ENCODE peak calls at places on chromosome 17, in eight cellular contexts. M is mucosa of descending colon; R is GM23248; N is BE2C; L is GM23338; U is DND-41; F is breast epithelium; D is effector memory CD4-positive, alpha-beta T cell. B is an unnamed sample.

GRCh38 chr17:78341559-78342437 is 18.1 kb downstream of the SOCS3 start:
- DNase-seq in L (peak; percentile 88), F (peak; percentile 67), R (peak; percentile 93), M (peak; percentile 78), D (no peak), U (no peak), N (peak; percentile 62), B (no peak)

GRCh38 chr17:73431401-73432205 is 119.8 kb upstream of the CDC42EP4 start:
- DNase-seq in R (no peak), U (no peak), F (no peak), N (no peak), L (no peak), M (no peak), D (no peak), B (no peak)

GRCh38 chr17:5380491-5381135 is 38.8 kb downstream of the NUP88 start:
- DNase-seq in N (no peak), R (peak; percentile 17), D (no peak), M (no peak), L (no peak), U (no peak), F (no peak), B (no peak)

GRCh38 chr17:81556175-81556691 is 4.1 kb upstream of the FAAP100 start:
- DNase-seq in N (no peak), U (no peak), F (no peak), L (no peak), D (no peak), R (peak; percentile 75), M (no peak), B (no peak)

GRCh38 chr17:49031965-49032928 is 35.1 kb downstream of the IGF2BP1 start:
- DNase-seq in N (peak; percentile 60), R (peak; percentile 81), M (peak; percentile 58), F (no peak), D (peak; percentile 11), L (peak; percentile 93), U (peak; percentile 62), B (peak; percentile 9)

GRCh38 chr17:49691677-49692191 is 13.8 kb upstream of the SPOP start:
- DNase-seq in N (no peak), F (no peak), M (no peak), L (peak; percentile 63), R (peak; percentile 13), D (no peak), U (no peak), B (no peak)

GRCh38 chr17:19975601-19976000 is 2.0 kb downstream of the AKAP10 start:
- DNase-seq in L (no peak), M (no peak), F (no peak), R (no peak), U (no peak), N (no peak), D (no peak), B (no peak)

GRCh38 chr17:77729587-77729986 is 228.9 kb upstream of the TNRC6C start:
- DNase-seq in F (no peak), N (no peak), R (no peak), M (no peak), U (no peak), D (no peak), L (no peak), B (no peak)

GRCh38 chr17:81099888-81100287 is 64.9 kb downstream of the BAIAP2 start:
- DNase-seq in U (no peak), D (no peak), R (no peak), M (no peak), F (no peak), N (no peak), L (no peak), B (no peak)

GRCh38 chr17:42675984-42676423 is 790 bp downstream of the PLEKHH3 start:
- DNase-seq in F (peak; percentile 84), N (peak; percentile 45), U (peak; percentile 28), M (peak; percentile 69), L (peak; percentile 48), R (peak; percentile 76), D (no peak), B (no peak)

GRCh38 chr17:80018917-80019651 is 16.6 kb downstream of the TBC1D16 start:
- DNase-seq in D (no peak), N (no peak), L (no peak), M (no peak), F (no peak), U (no peak), R (peak; percentile 31), B (no peak)

GRCh38 chr17:51044964-51045363 is 75.7 kb downstream of the SPAG9 start:
- DNase-seq in M (no peak), U (no peak), F (no peak), R (no peak), N (no peak), L (no peak), D (no peak), B (no peak)

GRCh38 chr17:70332356-70332755 is 163.0 kb downstream of the KCNJ2 start:
- DNase-seq in M (peak; percentile 86), R (no peak), L (no peak), D (no peak), N (no peak), F (no peak), U (no peak), B (no peak)

GRCh38 chr17:42559076-42559475 is 2.9 kb upstream of the COASY start:
- DNase-seq in L (no peak), N (no peak), D (no peak), R (no peak), M (peak; percentile 58), F (no peak), U (no peak), B (no peak)

GRCh38 chr17:44900894-44901293 is 1.6 kb upstream of the EFTUD2 start:
- DNase-seq in U (no peak), F (no peak), N (peak; percentile 49), M (no peak), L (no peak), D (no peak), R (peak; percentile 89), B (no peak)

GRCh38 chr17:33015716-33016346 is 24.2 kb downstream of the SPACA3 start:
- DNase-seq in D (no peak), M (no peak), U (no peak), R (no peak), L (no peak), N (no peak), F (no peak), B (no peak)

GRCh38 chr17:29933379-29933778 is 3.4 kb upstream of the SSH2 start:
- DNase-seq in R (peak; percentile 50), D (no peak), L (peak; percentile 69), U (no peak), N (no peak), M (peak; percentile 29), F (no peak), B (no peak)

GRCh38 chr17:64278614-64279013 is 15.6 kb upstream of the TEX2 start:
- DNase-seq in D (no peak), M (peak; percentile 37), N (no peak), U (no peak), R (peak; percentile 61), L (no peak), F (no peak), B (no peak)

GRCh38 chr17:57948555-57949420 is 6.4 kb downstream of the CUEDC1 start:
- DNase-seq in N (no peak), F (no peak), M (no peak), L (peak; percentile 45), D (no peak), R (peak; percentile 96), U (no peak), B (no peak)

GRCh38 chr17:1730004-1730344 is 5.5 kb downstream of the WDR81 start:
- DNase-seq in R (no peak), D (no peak), M (no peak), L (no peak), F (no peak), U (no peak), N (no peak), B (no peak)
- H3K4me1 ChIP-seq in R (peaks cover 10% of the 10 kb centered on the region), D (peaks cover 19% of the 10 kb centered on the region), M (peaks cover 16% of the 10 kb centered on the region), L (no peaks in the 10 kb centered on the region), F (peaks cover 6% of the 10 kb centered on the region), U (peaks cover 12% of the 10 kb centered on the region), N (peaks cover 7% of the 10 kb centered on the region), B (peaks cover 35% of the 10 kb centered on the region)

DNA sequence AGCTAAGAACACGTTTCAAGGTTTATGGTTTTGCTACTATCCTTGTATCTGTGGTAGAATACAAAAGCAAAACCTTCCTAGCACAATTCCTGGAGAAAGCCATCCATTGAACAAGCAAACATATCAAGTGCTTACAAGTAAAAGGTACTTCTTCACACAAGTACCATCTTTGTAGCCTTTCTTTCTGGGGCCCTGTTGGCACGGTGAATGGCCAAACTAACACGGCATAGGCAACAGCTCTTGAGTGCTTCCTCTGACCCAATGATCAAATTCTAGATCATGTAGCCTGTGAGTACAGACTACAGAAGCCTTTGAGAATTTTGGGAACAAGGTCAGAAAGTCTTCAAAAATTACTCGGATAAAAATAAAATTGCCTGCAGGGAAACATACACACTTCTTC is 57.9 kb downstream of the ANKFY1 start:
- DNase-seq in D (no peak), F (no peak), L (no peak), U (no peak), M (no peak), N (no peak), R (no peak), B (no peak)
- H3K36me3 ChIP-seq in D (peaks cover 43% of the 10 kb centered on the region), F (no peaks in the 10 kb centered on the region), L (peaks cover 41% of the 10 kb centered on the region), U (peaks cover 73% of the 10 kb centered on the region), M (no peaks in the 10 kb centered on the region), N (peaks cover 4% of the 10 kb centered on the region), R (peaks cover 21% of the 10 kb centered on the region), B (peaks cover 49% of the 10 kb centered on the region)

GRCh38 chr17:9522074-9522473 is 53.5 kb downstream of the STX8 start:
- DNase-seq in U (peak; percentile 35), R (peak; percentile 80), N (no peak), M (peak; percentile 38), D (no peak), L (peak; percentile 72), F (no peak), B (peak; percentile 30)
- H3K4me3 ChIP-seq in U (no peak overlapping the region), R (no peak overlapping the region), N (no peak overlapping the region), M (no peak overlapping the region), D (no peak overlapping the region), L (no peak overlapping the region), F (no peak overlapping the region), B (no peak overlapping the region)

GRCh38 chr17:82930924-82931695 is 91.3 kb upstream of the ZNF750 start:
- DNase-seq in M (no peak), D (no peak), U (no peak), R (no peak), F (peak; percentile 46), N (peak; percentile 4), L (no peak), B (no peak)
- H3K4me1 ChIP-seq in M (no peaks in the 10 kb centered on the region), D (no peaks in the 10 kb centered on the region), U (no peaks in the 10 kb centered on the region), R (peaks cover 17% of the 10 kb centered on the region), F (no peaks in the 10 kb centered on the region), N (no peaks in the 10 kb centered on the region), L (no peaks in the 10 kb centered on the region), B (no peaks in the 10 kb centered on the region)

DNA sequence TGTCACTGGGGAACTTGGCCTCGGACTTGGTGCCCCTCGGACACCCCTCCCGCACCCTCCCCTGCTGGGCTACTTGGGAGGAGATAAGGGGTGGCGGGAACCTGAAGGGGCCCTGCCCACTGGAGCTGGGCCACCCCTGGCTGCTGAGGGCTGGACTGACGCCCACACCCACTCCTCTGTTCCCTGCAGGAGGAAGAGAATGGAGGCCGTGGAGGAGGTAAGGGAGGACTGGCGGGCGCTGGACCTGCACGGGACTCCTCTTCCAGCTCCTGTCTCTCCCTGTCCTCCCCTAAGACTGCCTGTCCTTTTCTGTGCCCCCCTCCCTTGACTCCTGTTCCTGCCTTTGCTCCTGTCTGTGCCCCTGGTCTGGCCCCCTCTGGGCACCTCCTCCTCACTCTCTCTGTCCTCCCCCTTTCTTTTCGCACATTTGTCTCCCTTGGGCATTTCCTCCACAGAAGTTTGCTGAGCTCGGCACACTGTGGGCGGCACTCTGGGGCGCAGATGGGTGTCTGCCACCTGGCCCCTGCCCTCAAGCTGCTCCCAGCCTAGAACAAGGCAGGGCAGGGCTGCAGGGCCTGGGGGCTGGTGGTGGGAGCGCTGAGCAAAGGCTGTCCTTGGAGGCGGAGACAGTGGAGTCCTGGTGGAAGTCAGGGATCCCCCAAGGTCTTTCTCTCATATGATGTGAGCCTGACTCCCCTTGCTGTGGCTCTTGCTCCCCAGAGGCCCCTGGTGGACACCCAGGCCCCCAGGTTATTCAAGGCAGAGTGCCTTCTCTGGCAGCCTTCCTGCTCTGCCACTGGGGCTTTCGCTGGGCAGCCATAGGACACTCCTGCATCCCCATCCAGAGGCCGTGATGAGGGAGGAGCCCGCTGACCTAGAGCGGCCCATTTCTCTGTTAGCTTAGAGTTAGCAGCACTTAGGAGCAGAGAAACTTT is 32.7 kb downstream of the ARHGAP23 start:
- DNase-seq in F (no peak), N (no peak), R (no peak), L (no peak), M (no peak), U (no peak), D (no peak), B (no peak)
- H3K36me3 ChIP-seq in F (no peaks in the 10 kb centered on the region), N (no peaks in the 10 kb centered on the region), R (peaks cover 13% of the 10 kb centered on the region), L (peaks cover 26% of the 10 kb centered on the region), M (no peaks in the 10 kb centered on the region), U (peaks cover 83% of the 10 kb centered on the region), D (no peaks in the 10 kb centered on the region), B (no peaks in the 10 kb centered on the region)

B was measured in CD4-positive, CD25-positive, alpha-beta regulatory T cell.